ENCODE peak calls at places on chromosomes 2 and 18, in ten cellular contexts. One of them, this sample, is unnamed.

GRCh38 chr18:37385846-37386435 is 179.7 kb downstream of the CELF4 start:
- DNase-seq in adrenal gland: no peak
- DNase-seq in thoracic aorta: no peak
- DNase-seq in esophagus squamous epithelium: no peak
- DNase-seq in psoas muscle: no peak
- DNase-seq in brain microvascular endothelial cell: no peak
- DNase-seq in epithelial cell of esophagus: peak
- DNase-seq in uterus: no peak
- DNase-seq in WTC11: no peak
- DNase-seq in endothelial cell: no peak
- DNase-seq in this sample: no peak

GRCh38 chr2:25276569-25277465 is 64.9 kb downstream of the DNMT3A start:
- DNase-seq in adrenal gland: no peak
- DNase-seq in thoracic aorta: no peak
- DNase-seq in esophagus squamous epithelium: peak
- DNase-seq in psoas muscle: peak
- DNase-seq in brain microvascular endothelial cell: no peak
- DNase-seq in epithelial cell of esophagus: peak
- DNase-seq in uterus: peak
- DNase-seq in WTC11: peak
- DNase-seq in endothelial cell: peak
- DNase-seq in this sample: peak

GRCh38 chr18:12031836-12032235 is 50.5 kb downstream of the IMPA2 start:
- DNase-seq in adrenal gland: peak
- DNase-seq in thoracic aorta: no peak
- DNase-seq in esophagus squamous epithelium: no peak
- DNase-seq in psoas muscle: peak
- DNase-seq in brain microvascular endothelial cell: peak
- DNase-seq in epithelial cell of esophagus: peak
- DNase-seq in uterus: peak
- DNase-seq in WTC11: no peak
- DNase-seq in endothelial cell: no peak
- DNase-seq in this sample: no peak

GRCh38 chr18:39825485-39825884 is 2129.5 kb upstream of the PIK3C3 start:
- DNase-seq in adrenal gland: no peak
- DNase-seq in thoracic aorta: no peak
- DNase-seq in esophagus squamous epithelium: no peak
- DNase-seq in psoas muscle: no peak
- DNase-seq in brain microvascular endothelial cell: peak
- DNase-seq in epithelial cell of esophagus: peak
- DNase-seq in uterus: no peak
- DNase-seq in WTC11: no peak
- DNase-seq in endothelial cell: no peak
- DNase-seq in this sample: no peak

GRCh38 chr2:74585406-74586182 is 31.1 kb downstream of the DOK1 start:
- DNase-seq in adrenal gland: no peak
- DNase-seq in thoracic aorta: no peak
- DNase-seq in esophagus squamous epithelium: no peak
- DNase-seq in psoas muscle: no peak
- DNase-seq in brain microvascular endothelial cell: no peak
- DNase-seq in epithelial cell of esophagus: no peak
- DNase-seq in uterus: no peak
- DNase-seq in WTC11: no peak
- DNase-seq in endothelial cell: no peak
- DNase-seq in this sample: no peak

GRCh38 chr2:230654057-230654456 is 58.6 kb upstream of the CAB39 start:
- DNase-seq in adrenal gland: no peak
- DNase-seq in thoracic aorta: no peak
- DNase-seq in esophagus squamous epithelium: no peak
- DNase-seq in psoas muscle: no peak
- DNase-seq in brain microvascular endothelial cell: no peak
- DNase-seq in epithelial cell of esophagus: no peak
- DNase-seq in uterus: no peak
- DNase-seq in WTC11: no peak
- DNase-seq in endothelial cell: no peak
- DNase-seq in this sample: no peak

GRCh38 chr2:30605184-30605583 is 158.1 kb downstream of the LCLAT1 start:
- DNase-seq in adrenal gland: no peak
- DNase-seq in thoracic aorta: no peak
- DNase-seq in esophagus squamous epithelium: no peak
- DNase-seq in psoas muscle: no peak
- DNase-seq in brain microvascular endothelial cell: no peak
- DNase-seq in epithelial cell of esophagus: no peak
- DNase-seq in uterus: no peak
- DNase-seq in WTC11: no peak
- DNase-seq in endothelial cell: no peak
- DNase-seq in this sample: no peak

GRCh38 chr18:47970664-47971523 is 40.4 kb upstream of the SMAD2 start:
- DNase-seq in adrenal gland: no peak
- DNase-seq in thoracic aorta: no peak
- DNase-seq in esophagus squamous epithelium: no peak
- DNase-seq in psoas muscle: no peak
- DNase-seq in brain microvascular endothelial cell: no peak
- DNase-seq in epithelial cell of esophagus: no peak
- DNase-seq in uterus: no peak
- DNase-seq in WTC11: no peak
- DNase-seq in endothelial cell: no peak
- DNase-seq in this sample: no peak

GRCh38 chr2:67486041-67486796 is 89.1 kb downstream of the ETAA1 start:
- DNase-seq in adrenal gland: peak
- DNase-seq in thoracic aorta: no peak
- DNase-seq in esophagus squamous epithelium: no peak
- DNase-seq in psoas muscle: no peak
- DNase-seq in brain microvascular endothelial cell: no peak
- DNase-seq in epithelial cell of esophagus: peak
- DNase-seq in uterus: no peak
- DNase-seq in WTC11: no peak
- DNase-seq in endothelial cell: no peak
- DNase-seq in this sample: no peak

GRCh38 chr2:36379710-36380448 is 24.3 kb downstream of the CRIM1 start:
- DNase-seq in adrenal gland: no peak
- DNase-seq in thoracic aorta: no peak
- DNase-seq in esophagus squamous epithelium: no peak
- DNase-seq in psoas muscle: no peak
- DNase-seq in brain microvascular endothelial cell: no peak
- DNase-seq in epithelial cell of esophagus: no peak
- DNase-seq in uterus: no peak
- DNase-seq in WTC11: no peak
- DNase-seq in endothelial cell: no peak
- DNase-seq in this sample: no peak

GRCh38 chr2:211216221-211216620 is 659.8 kb downstream of the CPS1 start:
- DNase-seq in adrenal gland: no peak
- DNase-seq in thoracic aorta: no peak
- DNase-seq in esophagus squamous epithelium: no peak
- DNase-seq in psoas muscle: no peak
- DNase-seq in brain microvascular endothelial cell: no peak
- DNase-seq in epithelial cell of esophagus: peak
- DNase-seq in uterus: no peak
- DNase-seq in WTC11: no peak
- DNase-seq in endothelial cell: no peak
- DNase-seq in this sample: no peak
- TF ChIP-seq CTCF in adrenal gland: no peak
- TF ChIP-seq CTCF in thoracic aorta: no peak
- TF ChIP-seq CTCF in esophagus squamous epithelium: no peak
- TF ChIP-seq CTCF in psoas muscle: no peak
- TF ChIP-seq CTCF in brain microvascular endothelial cell: peak
- TF ChIP-seq CTCF in epithelial cell of esophagus: peak
- TF ChIP-seq CTCF in uterus: no peak
- TF ChIP-seq CTCF in WTC11: no peak
- TF ChIP-seq CTCF in endothelial cell: no peak
- TF ChIP-seq CTCF in this sample: no peak

DNA sequence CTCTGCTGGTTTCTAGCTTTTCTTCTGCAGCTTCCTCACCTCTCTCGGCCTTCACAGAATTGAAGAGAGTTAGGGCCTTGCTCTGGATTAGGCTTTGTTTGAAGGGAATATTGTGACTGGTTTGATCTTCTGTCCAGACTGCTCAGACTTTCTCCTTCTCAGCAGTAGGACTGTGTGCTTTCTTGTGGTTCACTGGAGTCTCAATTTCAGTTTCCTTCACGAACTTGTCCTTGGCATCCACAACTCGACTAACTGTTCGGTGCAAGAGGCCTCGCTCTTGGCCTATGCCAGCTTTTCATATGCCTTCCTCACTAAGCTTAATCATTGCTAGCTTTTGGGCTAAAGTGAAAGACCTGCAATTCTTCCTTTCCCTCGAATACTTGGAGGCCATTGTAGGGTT is 18.9 kb upstream of the SALL3 start:
- DNase-seq in adrenal gland: no peak
- DNase-seq in thoracic aorta: no peak
- DNase-seq in esophagus squamous epithelium: no peak
- DNase-seq in psoas muscle: no peak
- DNase-seq in brain microvascular endothelial cell: no peak
- DNase-seq in epithelial cell of esophagus: no peak
- DNase-seq in uterus: no peak
- DNase-seq in WTC11: no peak
- DNase-seq in endothelial cell: no peak
- DNase-seq in this sample: no peak
- TF ChIP-seq CTCF in adrenal gland: no peak
- TF ChIP-seq CTCF in thoracic aorta: no peak
- TF ChIP-seq CTCF in esophagus squamous epithelium: no peak
- TF ChIP-seq CTCF in psoas muscle: no peak
- TF ChIP-seq CTCF in brain microvascular endothelial cell: no peak
- TF ChIP-seq CTCF in epithelial cell of esophagus: no peak
- TF ChIP-seq CTCF in uterus: no peak
- TF ChIP-seq CTCF in WTC11: no peak
- TF ChIP-seq CTCF in endothelial cell: no peak
- TF ChIP-seq CTCF in this sample: no peak

GRCh38 chr2:142561656-142562055 is 315.8 kb upstream of the KYNU start:
- DNase-seq in adrenal gland: no peak
- DNase-seq in thoracic aorta: no peak
- DNase-seq in esophagus squamous epithelium: no peak
- DNase-seq in psoas muscle: no peak
- DNase-seq in brain microvascular endothelial cell: no peak
- DNase-seq in epithelial cell of esophagus: no peak
- DNase-seq in uterus: no peak
- DNase-seq in WTC11: no peak
- DNase-seq in endothelial cell: no peak
- DNase-seq in this sample: no peak
- TF ChIP-seq CTCF in adrenal gland: no peak
- TF ChIP-seq CTCF in thoracic aorta: no peak
- TF ChIP-seq CTCF in esophagus squamous epithelium: no peak
- TF ChIP-seq CTCF in psoas muscle: no peak
- TF ChIP-seq CTCF in brain microvascular endothelial cell: no peak
- TF ChIP-seq CTCF in epithelial cell of esophagus: no peak
- TF ChIP-seq CTCF in uterus: no peak
- TF ChIP-seq CTCF in WTC11: no peak
- TF ChIP-seq CTCF in endothelial cell: no peak
- TF ChIP-seq CTCF in this sample: no peak

GRCh38 chr18:23669804-23670203 is 7.1 kb upstream of the ANKRD29 start:
- DNase-seq in adrenal gland: no peak
- DNase-seq in thoracic aorta: no peak
- DNase-seq in esophagus squamous epithelium: no peak
- DNase-seq in psoas muscle: no peak
- DNase-seq in brain microvascular endothelial cell: no peak
- DNase-seq in epithelial cell of esophagus: no peak
- DNase-seq in uterus: no peak
- DNase-seq in WTC11: no peak
- DNase-seq in endothelial cell: no peak
- DNase-seq in this sample: no peak

GRCh38 chr18:23668731-23669130 is 6.0 kb upstream of the ANKRD29 start:
- DNase-seq in adrenal gland: no peak
- DNase-seq in thoracic aorta: no peak
- DNase-seq in esophagus squamous epithelium: no peak
- DNase-seq in psoas muscle: no peak
- DNase-seq in brain microvascular endothelial cell: no peak
- DNase-seq in epithelial cell of esophagus: no peak
- DNase-seq in uterus: no peak
- DNase-seq in WTC11: no peak
- DNase-seq in endothelial cell: no peak
- DNase-seq in this sample: no peak

GRCh38 chr18:23669202-23669766 is 6.6 kb upstream of the ANKRD29 start:
- DNase-seq in adrenal gland: no peak
- DNase-seq in thoracic aorta: no peak
- DNase-seq in esophagus squamous epithelium: no peak
- DNase-seq in psoas muscle: no peak
- DNase-seq in brain microvascular endothelial cell: no peak
- DNase-seq in epithelial cell of esophagus: no peak
- DNase-seq in uterus: no peak
- DNase-seq in WTC11: no peak
- DNase-seq in endothelial cell: no peak
- DNase-seq in this sample: no peak

GRCh38 chr18:23664674-23665073 is 2.0 kb upstream of the ANKRD29 start:
- DNase-seq in adrenal gland: no peak
- DNase-seq in thoracic aorta: no peak
- DNase-seq in esophagus squamous epithelium: no peak
- DNase-seq in psoas muscle: no peak
- DNase-seq in brain microvascular endothelial cell: no peak
- DNase-seq in epithelial cell of esophagus: peak
- DNase-seq in uterus: no peak
- DNase-seq in WTC11: no peak
- DNase-seq in endothelial cell: no peak
- DNase-seq in this sample: no peak

GRCh38 chr18:23667114-23667513 is 4.4 kb upstream of the ANKRD29 start:
- DNase-seq in adrenal gland: no peak
- DNase-seq in thoracic aorta: no peak
- DNase-seq in esophagus squamous epithelium: no peak
- DNase-seq in psoas muscle: no peak
- DNase-seq in brain microvascular endothelial cell: no peak
- DNase-seq in epithelial cell of esophagus: no peak
- DNase-seq in uterus: no peak
- DNase-seq in WTC11: no peak
- DNase-seq in endothelial cell: no peak
- DNase-seq in this sample: no peak
- TF ChIP-seq CTCF in adrenal gland: no peak
- TF ChIP-seq CTCF in thoracic aorta: no peak
- TF ChIP-seq CTCF in esophagus squamous epithelium: no peak
- TF ChIP-seq CTCF in psoas muscle: no peak
- TF ChIP-seq CTCF in brain microvascular endothelial cell: no peak
- TF ChIP-seq CTCF in epithelial cell of esophagus: no peak
- TF ChIP-seq CTCF in uterus: no peak
- TF ChIP-seq CTCF in WTC11: no peak
- TF ChIP-seq CTCF in endothelial cell: no peak
- TF ChIP-seq CTCF in this sample: no peak

GRCh38 chr18:1751249-1751648 is 820.1 kb downstream of the METTL4 start:
- DNase-seq in adrenal gland: no peak
- DNase-seq in thoracic aorta: no peak
- DNase-seq in esophagus squamous epithelium: no peak
- DNase-seq in psoas muscle: no peak
- DNase-seq in brain microvascular endothelial cell: no peak
- DNase-seq in epithelial cell of esophagus: no peak
- DNase-seq in uterus: no peak
- DNase-seq in WTC11: no peak
- DNase-seq in endothelial cell: no peak
- DNase-seq in this sample: no peak
- TF ChIP-seq CTCF in adrenal gland: no peak
- TF ChIP-seq CTCF in thoracic aorta: no peak
- TF ChIP-seq CTCF in esophagus squamous epithelium: no peak
- TF ChIP-seq CTCF in psoas muscle: no peak
- TF ChIP-seq CTCF in brain microvascular endothelial cell: no peak
- TF ChIP-seq CTCF in epithelial cell of esophagus: no peak
- TF ChIP-seq CTCF in uterus: no peak
- TF ChIP-seq CTCF in WTC11: no peak
- TF ChIP-seq CTCF in endothelial cell: no peak
- TF ChIP-seq CTCF in this sample: no peak

This sample was measured in omental fat pad.